ENCODE peak calls at places on chromosomes 12 and 14, in five cellular contexts. G, U, E, A and D are unnamed samples.

GRCh38 chr14:92687681-92688433 is 60.6 kb downstream of the LGMN start:
- DNase-seq in G (no peak), U (no peak), E (no peak), A (no peak), D (no peak)

GRCh38 chr14:81408595-81408994 is 8.5 kb upstream of the STON2 start:
- DNase-seq in G (no peak), U (no peak), E (no peak), A (no peak), D (no peak)

GRCh38 chr12:12482959-12483358 is 79.7 kb downstream of the DUSP16 start:
- DNase-seq in G (no peak), U (no peak), E (no peak), A (no peak), D (no peak)

GRCh38 chr12:59839514-59839913 is 243.7 kb downstream of the SLC16A7 start:
- DNase-seq in G (no peak), U (no peak), E (no peak), A (no peak), D (no peak)

GRCh38 chr12:93005928-93006654 is 77.0 kb upstream of the EEA1 start:
- DNase-seq in G (no peak), U (no peak), E (no peak), A (no peak), D (no peak)

GRCh38 chr14:88588081-88588480 is 25.2 kb downstream of the ZC3H14 start:
- DNase-seq in G (no peak), U (no peak), E (no peak), A (no peak), D (no peak)

GRCh38 chr12:41277019-41277770 is 89.1 kb downstream of the PDZRN4 start:
- DNase-seq in G (no peak), U (no peak), E (no peak), A (peak), D (peak)

GRCh38 chr12:12380949-12381593 is 24.2 kb downstream of the BORCS5 start:
- DNase-seq in G (no peak), U (no peak), E (no peak), A (no peak), D (no peak)

GRCh38 chr12:48970702-48971334 is 717 bp downstream of the WNT10B start:
- DNase-seq in G (no peak), U (no peak), E (no peak), A (no peak), D (no peak)

GRCh38 chr12:110743571-110744093 is 941 bp upstream of the PPP1CC start:
- DNase-seq in G (no peak), U (peak), E (no peak), A (no peak), D (peak)

GRCh38 chr14:79585845-79586244 is 625.5 kb downstream of the DIO2 start:
- DNase-seq in G (no peak), U (no peak), E (no peak), A (peak), D (peak)

GRCh38 chr14:100524933-100525243 is 62.3 kb downstream of the BEGAIN start:
- DNase-seq in G (no peak), U (no peak), E (no peak), A (no peak), D (peak)

GRCh38 chr12:113064395-113065125 is 8.0 kb downstream of the DTX1 start:
- DNase-seq in G (no peak), U (no peak), E (no peak), A (no peak), D (no peak)

GRCh38 chr14:105864651-105865265 is 338.4 kb downstream of the TMEM121 start:
- DNase-seq in G (no peak), U (no peak), E (peak), A (no peak), D (no peak)

GRCh38 chr12:113461666-113462065 is 10.0 kb downstream of the LHX5 start:
- DNase-seq in G (no peak), U (peak), E (no peak), A (peak), D (peak)

GRCh38 chr12:96141216-96141944 is 52.8 kb upstream of the ELK3 start:
- DNase-seq in G (no peak), U (no peak), E (no peak), A (no peak), D (no peak)

GRCh38 chr12:96677363-96677762 is 188.0 kb downstream of the CFAP54 start:
- DNase-seq in G (no peak), U (no peak), E (no peak), A (no peak), D (no peak)

GRCh38 chr12:51388066-51388799 is 3.0 kb downstream of the GALNT6 start:
- DNase-seq in G (no peak), U (no peak), E (no peak), A (peak), D (peak)

GRCh38 chr12:96177013-96177412 is 17.2 kb upstream of the ELK3 start:
- DNase-seq in G (peak), U (no peak), E (no peak), A (no peak), D (no peak)

GRCh38 chr12:102880783-102881182 is 36.3 kb downstream of the PAH start:
- DNase-seq in G (no peak), U (no peak), E (no peak), A (no peak), D (no peak)

GRCh38 chr12:106906715-106907114 is 49.0 kb upstream of the TMEM263 start:
- DNase-seq in G (no peak), U (no peak), E (no peak), A (no peak), D (no peak)

GRCh38 chr14:36583242-36584166 is 1.1 kb upstream of the NKX2-8 start:
- DNase-seq in G (no peak), U (no peak), E (no peak), A (no peak), D (no peak)

GRCh38 chr12:130879781-130880389 is 8.0 kb downstream of the RAN start:
- DNase-seq in G (no peak), U (no peak), E (no peak), A (no peak), D (no peak)

GRCh38 chr14:98278805-98279204 is 993.2 kb downstream of the BCL11B start:
- DNase-seq in G (no peak), U (no peak), E (no peak), A (no peak), D (no peak)

GRCh38 chr12:115597157-115597712 is 680.3 kb downstream of the MED13L start:
- DNase-seq in G (no peak), U (no peak), E (no peak), A (peak), D (no peak)

GRCh38 chr12:2640709-2641108 is 154.1 kb upstream of the FKBP4 start:
- DNase-seq in G (no peak), U (no peak), E (no peak), A (peak), D (no peak)